ENCODE peak calls at places on chromosome 18, in ten cellular contexts. One of them, this sample, is unnamed.

GRCh38 chr18:58054041-58054733 is 10.2 kb downstream of the NEDD4L start:
- DNase-seq in activated CD4-positive, alpha-beta T cell treated with anti-CD3 and anti-CD28 coated beads for 48 hours: no peak
- DNase-seq in IMR-90: peak
- DNase-seq in gastrocnemius medialis: no peak
- DNase-seq in ureter: no peak
- DNase-seq in activated CD8-positive, alpha-beta T cell treated with anti-CD3 and anti-CD28 coated beads for 36 hours: no peak
- DNase-seq in tibial nerve: no peak
- DNase-seq in NCI-H510A: no peak
- DNase-seq in activated T-helper 1 cell treated with Interleukin-2 at 50 U/mL for 16 hours: no peak
- DNase-seq in ovary: no peak
- DNase-seq in this sample: no peak

GRCh38 chr18:50469380-50469781 is 90.5 kb upstream of the MAPK4 start:
- DNase-seq in activated CD4-positive, alpha-beta T cell treated with anti-CD3 and anti-CD28 coated beads for 48 hours: no peak
- DNase-seq in IMR-90: no peak
- DNase-seq in gastrocnemius medialis: peak
- DNase-seq in ureter: no peak
- DNase-seq in activated CD8-positive, alpha-beta T cell treated with anti-CD3 and anti-CD28 coated beads for 36 hours: no peak
- DNase-seq in tibial nerve: no peak
- DNase-seq in NCI-H510A: no peak
- DNase-seq in activated T-helper 1 cell treated with Interleukin-2 at 50 U/mL for 16 hours: no peak
- DNase-seq in ovary: no peak
- DNase-seq in this sample: peak

GRCh38 chr18:22314406-22314805 is 103.3 kb downstream of the CTAGE1 start:
- DNase-seq in activated CD4-positive, alpha-beta T cell treated with anti-CD3 and anti-CD28 coated beads for 48 hours: no peak
- DNase-seq in IMR-90: peak
- DNase-seq in gastrocnemius medialis: no peak
- DNase-seq in ureter: no peak
- DNase-seq in activated CD8-positive, alpha-beta T cell treated with anti-CD3 and anti-CD28 coated beads for 36 hours: no peak
- DNase-seq in tibial nerve: no peak
- DNase-seq in NCI-H510A: no peak
- DNase-seq in activated T-helper 1 cell treated with Interleukin-2 at 50 U/mL for 16 hours: no peak
- DNase-seq in ovary: no peak
- DNase-seq in this sample: no peak

GRCh38 chr18:63820694-63821093 is 45.5 kb downstream of the SERPINB7 start:
- DNase-seq in activated CD4-positive, alpha-beta T cell treated with anti-CD3 and anti-CD28 coated beads for 48 hours: no peak
- DNase-seq in IMR-90: no peak
- DNase-seq in gastrocnemius medialis: no peak
- DNase-seq in ureter: no peak
- DNase-seq in activated CD8-positive, alpha-beta T cell treated with anti-CD3 and anti-CD28 coated beads for 36 hours: no peak
- DNase-seq in tibial nerve: no peak
- DNase-seq in NCI-H510A: no peak
- DNase-seq in activated T-helper 1 cell treated with Interleukin-2 at 50 U/mL for 16 hours: no peak
- DNase-seq in ovary: no peak
- DNase-seq in this sample: no peak

GRCh38 chr18:48675330-48675761 is 136.5 kb downstream of the CTIF start:
- DNase-seq in activated CD4-positive, alpha-beta T cell treated with anti-CD3 and anti-CD28 coated beads for 48 hours: peak
- DNase-seq in IMR-90: peak
- DNase-seq in gastrocnemius medialis: peak
- DNase-seq in ureter: peak
- DNase-seq in activated CD8-positive, alpha-beta T cell treated with anti-CD3 and anti-CD28 coated beads for 36 hours: peak
- DNase-seq in tibial nerve: peak
- DNase-seq in NCI-H510A: no peak
- DNase-seq in activated T-helper 1 cell treated with Interleukin-2 at 50 U/mL for 16 hours: peak
- DNase-seq in ovary: peak
- DNase-seq in this sample: peak

GRCh38 chr18:21735452-21736015 is 5.1 kb upstream of the MIB1 start:
- DNase-seq in activated CD4-positive, alpha-beta T cell treated with anti-CD3 and anti-CD28 coated beads for 48 hours: peak
- DNase-seq in IMR-90: peak
- DNase-seq in gastrocnemius medialis: no peak
- DNase-seq in ureter: no peak
- DNase-seq in activated CD8-positive, alpha-beta T cell treated with anti-CD3 and anti-CD28 coated beads for 36 hours: peak
- DNase-seq in tibial nerve: no peak
- DNase-seq in NCI-H510A: peak
- DNase-seq in activated T-helper 1 cell treated with Interleukin-2 at 50 U/mL for 16 hours: peak
- DNase-seq in ovary: no peak
- DNase-seq in this sample: no peak

GRCh38 chr18:48931680-48932461 is 18.9 kb downstream of the SMAD7 start:
- DNase-seq in activated CD4-positive, alpha-beta T cell treated with anti-CD3 and anti-CD28 coated beads for 48 hours: peak
- DNase-seq in IMR-90: no peak
- DNase-seq in gastrocnemius medialis: no peak
- DNase-seq in ureter: no peak
- DNase-seq in activated CD8-positive, alpha-beta T cell treated with anti-CD3 and anti-CD28 coated beads for 36 hours: peak
- DNase-seq in tibial nerve: no peak
- DNase-seq in NCI-H510A: no peak
- DNase-seq in activated T-helper 1 cell treated with Interleukin-2 at 50 U/mL for 16 hours: no peak
- DNase-seq in ovary: no peak
- DNase-seq in this sample: no peak

GRCh38 chr18:45522371-45522770 is 92.9 kb upstream of the SLC14A2 start:
- DNase-seq in activated CD4-positive, alpha-beta T cell treated with anti-CD3 and anti-CD28 coated beads for 48 hours: no peak
- DNase-seq in IMR-90: peak
- DNase-seq in gastrocnemius medialis: no peak
- DNase-seq in ureter: no peak
- DNase-seq in activated CD8-positive, alpha-beta T cell treated with anti-CD3 and anti-CD28 coated beads for 36 hours: no peak
- DNase-seq in tibial nerve: no peak
- DNase-seq in NCI-H510A: no peak
- DNase-seq in activated T-helper 1 cell treated with Interleukin-2 at 50 U/mL for 16 hours: no peak
- DNase-seq in ovary: no peak
- DNase-seq in this sample: no peak

GRCh38 chr18:11857177-11857887 is 6.1 kb downstream of the CHMP1B start:
- DNase-seq in activated CD4-positive, alpha-beta T cell treated with anti-CD3 and anti-CD28 coated beads for 48 hours: no peak
- DNase-seq in IMR-90: peak
- DNase-seq in gastrocnemius medialis: peak
- DNase-seq in ureter: peak
- DNase-seq in activated CD8-positive, alpha-beta T cell treated with anti-CD3 and anti-CD28 coated beads for 36 hours: no peak
- DNase-seq in tibial nerve: no peak
- DNase-seq in NCI-H510A: peak
- DNase-seq in activated T-helper 1 cell treated with Interleukin-2 at 50 U/mL for 16 hours: no peak
- DNase-seq in ovary: peak
- DNase-seq in this sample: peak

GRCh38 chr18:12657048-12657848 is 659 bp downstream of the SPIRE1 start:
- DNase-seq in activated CD4-positive, alpha-beta T cell treated with anti-CD3 and anti-CD28 coated beads for 48 hours: peak
- DNase-seq in IMR-90: peak
- DNase-seq in gastrocnemius medialis: peak
- DNase-seq in ureter: peak
- DNase-seq in activated CD8-positive, alpha-beta T cell treated with anti-CD3 and anti-CD28 coated beads for 36 hours: peak
- DNase-seq in tibial nerve: no peak
- DNase-seq in NCI-H510A: no peak
- DNase-seq in activated T-helper 1 cell treated with Interleukin-2 at 50 U/mL for 16 hours: no peak
- DNase-seq in ovary: peak
- DNase-seq in this sample: peak

GRCh38 chr18:13463526-13463925 is 245.0 kb downstream of the LDLRAD4 start:
- DNase-seq in activated CD4-positive, alpha-beta T cell treated with anti-CD3 and anti-CD28 coated beads for 48 hours: peak
- DNase-seq in IMR-90: no peak
- DNase-seq in gastrocnemius medialis: no peak
- DNase-seq in ureter: no peak
- DNase-seq in activated CD8-positive, alpha-beta T cell treated with anti-CD3 and anti-CD28 coated beads for 36 hours: peak
- DNase-seq in tibial nerve: no peak
- DNase-seq in NCI-H510A: no peak
- DNase-seq in activated T-helper 1 cell treated with Interleukin-2 at 50 U/mL for 16 hours: no peak
- DNase-seq in ovary: no peak
- DNase-seq in this sample: no peak

GRCh38 chr18:2104620-2105462 is 466.5 kb downstream of the METTL4 start:
- DNase-seq in activated CD4-positive, alpha-beta T cell treated with anti-CD3 and anti-CD28 coated beads for 48 hours: peak
- DNase-seq in IMR-90: peak
- DNase-seq in gastrocnemius medialis: no peak
- DNase-seq in ureter: no peak
- DNase-seq in activated CD8-positive, alpha-beta T cell treated with anti-CD3 and anti-CD28 coated beads for 36 hours: peak
- DNase-seq in tibial nerve: no peak
- DNase-seq in NCI-H510A: no peak
- DNase-seq in activated T-helper 1 cell treated with Interleukin-2 at 50 U/mL for 16 hours: peak
- DNase-seq in ovary: no peak
- DNase-seq in this sample: no peak

GRCh38 chr18:13412017-13412416 is 193.5 kb downstream of the LDLRAD4 start:
- DNase-seq in activated CD4-positive, alpha-beta T cell treated with anti-CD3 and anti-CD28 coated beads for 48 hours: no peak
- DNase-seq in IMR-90: no peak
- DNase-seq in gastrocnemius medialis: no peak
- DNase-seq in ureter: no peak
- DNase-seq in activated CD8-positive, alpha-beta T cell treated with anti-CD3 and anti-CD28 coated beads for 36 hours: no peak
- DNase-seq in tibial nerve: no peak
- DNase-seq in NCI-H510A: no peak
- DNase-seq in activated T-helper 1 cell treated with Interleukin-2 at 50 U/mL for 16 hours: no peak
- DNase-seq in ovary: no peak
- DNase-seq in this sample: no peak

GRCh38 chr18:26422472-26423162 is 125.7 kb downstream of the KCTD1 start:
- DNase-seq in activated CD4-positive, alpha-beta T cell treated with anti-CD3 and anti-CD28 coated beads for 48 hours: no peak
- DNase-seq in IMR-90: no peak
- DNase-seq in gastrocnemius medialis: no peak
- DNase-seq in ureter: no peak
- DNase-seq in activated CD8-positive, alpha-beta T cell treated with anti-CD3 and anti-CD28 coated beads for 36 hours: no peak
- DNase-seq in tibial nerve: no peak
- DNase-seq in NCI-H510A: no peak
- DNase-seq in activated T-helper 1 cell treated with Interleukin-2 at 50 U/mL for 16 hours: no peak
- DNase-seq in ovary: no peak
- DNase-seq in this sample: no peak

GRCh38 chr18:28584726-28585125 is 407.8 kb upstream of the CDH2 start:
- DNase-seq in activated CD4-positive, alpha-beta T cell treated with anti-CD3 and anti-CD28 coated beads for 48 hours: no peak
- DNase-seq in IMR-90: peak
- DNase-seq in gastrocnemius medialis: no peak
- DNase-seq in ureter: no peak
- DNase-seq in activated CD8-positive, alpha-beta T cell treated with anti-CD3 and anti-CD28 coated beads for 36 hours: no peak
- DNase-seq in tibial nerve: no peak
- DNase-seq in NCI-H510A: no peak
- DNase-seq in activated T-helper 1 cell treated with Interleukin-2 at 50 U/mL for 16 hours: no peak
- DNase-seq in ovary: no peak
- DNase-seq in this sample: no peak

GRCh38 chr18:76448262-76449109 is 46.6 kb downstream of the ZNF516 start:
- DNase-seq in activated CD4-positive, alpha-beta T cell treated with anti-CD3 and anti-CD28 coated beads for 48 hours: no peak
- DNase-seq in IMR-90: no peak
- DNase-seq in gastrocnemius medialis: no peak
- DNase-seq in ureter: peak
- DNase-seq in activated CD8-positive, alpha-beta T cell treated with anti-CD3 and anti-CD28 coated beads for 36 hours: no peak
- DNase-seq in tibial nerve: no peak
- DNase-seq in NCI-H510A: no peak
- DNase-seq in activated T-helper 1 cell treated with Interleukin-2 at 50 U/mL for 16 hours: no peak
- DNase-seq in ovary: peak
- DNase-seq in this sample: peak

GRCh38 chr18:3468833-3469232 is 18.9 kb downstream of the TGIF1 start:
- DNase-seq in activated CD4-positive, alpha-beta T cell treated with anti-CD3 and anti-CD28 coated beads for 48 hours: no peak
- DNase-seq in IMR-90: no peak
- DNase-seq in gastrocnemius medialis: no peak
- DNase-seq in ureter: no peak
- DNase-seq in activated CD8-positive, alpha-beta T cell treated with anti-CD3 and anti-CD28 coated beads for 36 hours: no peak
- DNase-seq in tibial nerve: no peak
- DNase-seq in NCI-H510A: no peak
- DNase-seq in activated T-helper 1 cell treated with Interleukin-2 at 50 U/mL for 16 hours: no peak
- DNase-seq in ovary: no peak
- DNase-seq in this sample: no peak

GRCh38 chr18:40415821-40416220 is 1539.2 kb upstream of the PIK3C3 start:
- DNase-seq in activated CD4-positive, alpha-beta T cell treated with anti-CD3 and anti-CD28 coated beads for 48 hours: no peak
- DNase-seq in IMR-90: no peak
- DNase-seq in gastrocnemius medialis: no peak
- DNase-seq in ureter: no peak
- DNase-seq in activated CD8-positive, alpha-beta T cell treated with anti-CD3 and anti-CD28 coated beads for 36 hours: no peak
- DNase-seq in tibial nerve: no peak
- DNase-seq in NCI-H510A: no peak
- DNase-seq in activated T-helper 1 cell treated with Interleukin-2 at 50 U/mL for 16 hours: no peak
- DNase-seq in ovary: no peak
- DNase-seq in this sample: no peak